ENCODE peak calls at places on chromosomes 3 and 15, in four cellular contexts. G, S, H and Q are unnamed samples. For H3K4me1, the result is how much of the 10 kb centered on the place peaks cover.

GRCh38 chr3:18730491-18730890 is 305.4 kb upstream of the SATB1 start:
- DNase-seq in S (no peak), H (no peak), G (no peak), Q (no peak)

GRCh38 chr3:158794206-158794605 is 7.6 kb upstream of the MFSD1 start:
- DNase-seq in G (no peak), H (no peak), S (no peak), Q (no peak)

GRCh38 chr3:5330152-5330810 is 142.8 kb downstream of the EDEM1 start:
- DNase-seq in G (peak), H (peak), S (no peak), Q (no peak)

GRCh38 chr3:115648559-115648958 is 25.2 kb downstream of the GAP43 start:
- DNase-seq in S (no peak), H (no peak), G (no peak), Q (no peak)

GRCh38 chr3:10957976-10958749 is 34.4 kb upstream of the SLC6A1 start:
- DNase-seq in S (no peak), G (no peak), H (no peak), Q (no peak)

GRCh38 chr3:10753964-10754363 is 62.1 kb upstream of the SLC6A11 start:
- DNase-seq in G (peak), S (no peak), H (peak), Q (peak)

GRCh38 chr15:67180514-67181191 is 73.8 kb downstream of the AAGAB start:
- DNase-seq in H (no peak), G (no peak), S (no peak), Q (no peak)

GRCh38 chr3:149542375-149543312 is 68.1 kb downstream of the TM4SF4 start:
- DNase-seq in H (no peak), S (no peak), G (no peak), Q (peak)

GRCh38 chr3:113441051-113441770 is at the start of gene CFAP44:
- DNase-seq in H (peak), S (peak), G (no peak), Q (peak)

GRCh38 chr3:49601358-49602048 is 47.2 kb downstream of the BSN start:
- DNase-seq in G (no peak), S (no peak), H (no peak), Q (no peak)

GRCh38 chr3:816605-817004 is 276.2 kb upstream of the CNTN6 start:
- DNase-seq in G (no peak), H (no peak), S (no peak), Q (no peak)

GRCh38 chr3:152279474-152279873 is 10.7 kb downstream of the MBNL1 start:
- DNase-seq in S (no peak), G (no peak), H (no peak), Q (no peak)

GRCh38 chr3:197926418-197926817 is 23.6 kb upstream of the RPL35A start:
- DNase-seq in H (no peak), G (peak), S (peak), Q (no peak)

GRCh38 chr3:193439423-193439822 is 60.9 kb upstream of the ATP13A5 start:
- DNase-seq in G (no peak), H (no peak), S (no peak), Q (no peak)

GRCh38 chr3:117059054-117059989 is 349.7 kb downstream of the TUSC7 start:
- DNase-seq in G (peak), H (peak), S (no peak), Q (peak)

GRCh38 chr3:119662604-119663377 is 2.4 kb upstream of the POPDC2 start:
- DNase-seq in H (no peak), G (no peak), S (no peak), Q (no peak)

GRCh38 chr3:183909030-183909600 is 24.4 kb upstream of the PARL start:
- DNase-seq in H (no peak), G (no peak), S (no peak), Q (no peak)

GRCh38 chr3:146165844-146166243 is 4.9 kb upstream of the PLOD2 start:
- DNase-seq in G (no peak), S (no peak), H (no peak), Q (no peak)

GRCh38 chr3:146164951-146165350 is 4.0 kb upstream of the PLOD2 start:
- DNase-seq in G (no peak), H (no peak), S (no peak), Q (no peak)

GRCh38 chr3:146164506-146164905 is 3.5 kb upstream of the PLOD2 start:
- DNase-seq in H (no peak), S (no peak), G (no peak), Q (no peak)

GRCh38 chr3:146165370-146165769 is 4.4 kb upstream of the PLOD2 start:
- DNase-seq in G (no peak), H (no peak), S (no peak), Q (no peak)

GRCh38 chr3:146166450-146167222 is 5.7 kb upstream of the PLOD2 start:
- DNase-seq in G (no peak), S (no peak), H (peak), Q (peak)
- TF ChIP-seq POLR2AphosphoS5 in G (no peak), S (no peak), H (no peak), Q (no peak)

GRCh38 chr3:134697830-134698699 is 47.2 kb upstream of the KY start:
- DNase-seq in G (no peak), H (no peak), S (no peak), Q (no peak)
- H3K4me1 ChIP-seq in G (under half), H (under half), S (under half), Q (under half)

GRCh38 chr15:39931615-39932014 is 2.3 kb upstream of the EIF2AK4 start:
- DNase-seq in S (no peak), H (no peak), G (no peak), Q (no peak)
- TF ChIP-seq JUN in S (no peak), H (no peak), G (no peak), Q (no peak)

GRCh38 chr3:98971183-98971681 is 69.7 kb upstream of the DCBLD2 start:
- DNase-seq in S (no peak), H (peak), G (no peak), Q (peak)
- TF ChIP-seq POLR2AphosphoS5 in S (no peak), H (no peak), G (no peak), Q (peak)